ENCODE peak calls at places on chromosomes 1 and 21, in seven cellular contexts. One of them, this sample, is unnamed.

GRCh38 chr1:200042437-200043329 is 15.2 kb downstream of the NR5A2 start:
- DNase-seq in heart left ventricle: no peak
- DNase-seq in SK-N-SH: peak; percentile 44
- DNase-seq in stimulated activated CD4-positive, alpha-beta T cell treated with anti-CD3 and anti-CD28 coated beads, Interleukin-4, amount 100 ng/mL, for 1 hour: no peak
- DNase-seq in posterior cingulate gyrus: no peak
- DNase-seq in esophagus squamous epithelium: no peak
- DNase-seq in activated T-helper 1 cell treated with anti-CD3 and anti-CD28 coated beads, Interleukin-12 subunit alpha, Interleukin-12 subunit beta, Interleukin-2, Interleukin-4 antibody, amounts not matched to agents 30 ng/mL and 10 ng/mL and 1 ng/mL, durations not matched to agents 14 hours and 24 hours and 36 hours: no peak
- DNase-seq in this sample: no peak

GRCh38 chr1:42745851-42746250 is 5.8 kb upstream of the CLDN19 start:
- DNase-seq in posterior cingulate gyrus: no peak
- DNase-seq in SK-N-SH: peak; percentile 2
- DNase-seq in activated T-helper 1 cell treated with anti-CD3 and anti-CD28 coated beads, Interleukin-12 subunit alpha, Interleukin-12 subunit beta, Interleukin-2, Interleukin-4 antibody, amounts not matched to agents 30 ng/mL and 10 ng/mL and 1 ng/mL, durations not matched to agents 14 hours and 24 hours and 36 hours: no peak
- DNase-seq in esophagus squamous epithelium: no peak
- DNase-seq in heart left ventricle: no peak
- DNase-seq in stimulated activated CD4-positive, alpha-beta T cell treated with anti-CD3 and anti-CD28 coated beads, Interleukin-4, amount 100 ng/mL, for 1 hour: no peak
- DNase-seq in this sample: no peak

GRCh38 chr1:97412737-97413136 is 508.1 kb downstream of the DPYD start:
- DNase-seq in heart left ventricle: no peak
- DNase-seq in esophagus squamous epithelium: no peak
- DNase-seq in SK-N-SH: no peak
- DNase-seq in activated T-helper 1 cell treated with anti-CD3 and anti-CD28 coated beads, Interleukin-12 subunit alpha, Interleukin-12 subunit beta, Interleukin-2, Interleukin-4 antibody, amounts not matched to agents 30 ng/mL and 10 ng/mL and 1 ng/mL, durations not matched to agents 14 hours and 24 hours and 36 hours: no peak
- DNase-seq in posterior cingulate gyrus: no peak
- DNase-seq in stimulated activated CD4-positive, alpha-beta T cell treated with anti-CD3 and anti-CD28 coated beads, Interleukin-4, amount 100 ng/mL, for 1 hour: no peak
- DNase-seq in this sample: no peak

GRCh38 chr1:1291023-1291528 is 10.8 kb downstream of the SCNN1D start:
- DNase-seq in SK-N-SH: no peak
- DNase-seq in posterior cingulate gyrus: no peak
- DNase-seq in activated T-helper 1 cell treated with anti-CD3 and anti-CD28 coated beads, Interleukin-12 subunit alpha, Interleukin-12 subunit beta, Interleukin-2, Interleukin-4 antibody, amounts not matched to agents 30 ng/mL and 10 ng/mL and 1 ng/mL, durations not matched to agents 14 hours and 24 hours and 36 hours: no peak
- DNase-seq in stimulated activated CD4-positive, alpha-beta T cell treated with anti-CD3 and anti-CD28 coated beads, Interleukin-4, amount 100 ng/mL, for 1 hour: no peak
- DNase-seq in esophagus squamous epithelium: no peak
- DNase-seq in heart left ventricle: no peak
- DNase-seq in this sample: no peak

GRCh38 chr1:54798769-54799641 is 2.1 kb downstream of the TTC22 start:
- DNase-seq in activated T-helper 1 cell treated with anti-CD3 and anti-CD28 coated beads, Interleukin-12 subunit alpha, Interleukin-12 subunit beta, Interleukin-2, Interleukin-4 antibody, amounts not matched to agents 30 ng/mL and 10 ng/mL and 1 ng/mL, durations not matched to agents 14 hours and 24 hours and 36 hours: peak; percentile 33
- DNase-seq in stimulated activated CD4-positive, alpha-beta T cell treated with anti-CD3 and anti-CD28 coated beads, Interleukin-4, amount 100 ng/mL, for 1 hour: peak; percentile 26
- DNase-seq in posterior cingulate gyrus: no peak
- DNase-seq in SK-N-SH: no peak
- DNase-seq in heart left ventricle: no peak
- DNase-seq in esophagus squamous epithelium: no peak
- DNase-seq in this sample: no peak

GRCh38 chr1:7207875-7208646 is 422.8 kb downstream of the CAMTA1 start:
- DNase-seq in stimulated activated CD4-positive, alpha-beta T cell treated with anti-CD3 and anti-CD28 coated beads, Interleukin-4, amount 100 ng/mL, for 1 hour: no peak
- DNase-seq in esophagus squamous epithelium: no peak
- DNase-seq in SK-N-SH: peak; percentile 73
- DNase-seq in activated T-helper 1 cell treated with anti-CD3 and anti-CD28 coated beads, Interleukin-12 subunit alpha, Interleukin-12 subunit beta, Interleukin-2, Interleukin-4 antibody, amounts not matched to agents 30 ng/mL and 10 ng/mL and 1 ng/mL, durations not matched to agents 14 hours and 24 hours and 36 hours: peak; percentile 24
- DNase-seq in heart left ventricle: peak; percentile 63
- DNase-seq in posterior cingulate gyrus: peak; percentile 37
- DNase-seq in this sample: no peak

GRCh38 chr1:86154581-86155060 is 2.0 kb downstream of the COL24A1 start:
- DNase-seq in SK-N-SH: peak; percentile 50
- DNase-seq in heart left ventricle: peak; percentile 36
- DNase-seq in stimulated activated CD4-positive, alpha-beta T cell treated with anti-CD3 and anti-CD28 coated beads, Interleukin-4, amount 100 ng/mL, for 1 hour: no peak
- DNase-seq in activated T-helper 1 cell treated with anti-CD3 and anti-CD28 coated beads, Interleukin-12 subunit alpha, Interleukin-12 subunit beta, Interleukin-2, Interleukin-4 antibody, amounts not matched to agents 30 ng/mL and 10 ng/mL and 1 ng/mL, durations not matched to agents 14 hours and 24 hours and 36 hours: no peak
- DNase-seq in posterior cingulate gyrus: no peak
- DNase-seq in esophagus squamous epithelium: no peak
- DNase-seq in this sample: no peak

GRCh38 chr1:117566556-117566955 is 39.3 kb upstream of the TENT5C start:
- DNase-seq in activated T-helper 1 cell treated with anti-CD3 and anti-CD28 coated beads, Interleukin-12 subunit alpha, Interleukin-12 subunit beta, Interleukin-2, Interleukin-4 antibody, amounts not matched to agents 30 ng/mL and 10 ng/mL and 1 ng/mL, durations not matched to agents 14 hours and 24 hours and 36 hours: no peak
- DNase-seq in SK-N-SH: no peak
- DNase-seq in stimulated activated CD4-positive, alpha-beta T cell treated with anti-CD3 and anti-CD28 coated beads, Interleukin-4, amount 100 ng/mL, for 1 hour: no peak
- DNase-seq in esophagus squamous epithelium: no peak
- DNase-seq in heart left ventricle: no peak
- DNase-seq in posterior cingulate gyrus: no peak
- DNase-seq in this sample: no peak

GRCh38 chr1:109438798-109439297 is 12.6 kb upstream of the PSMA5 start:
- DNase-seq in activated T-helper 1 cell treated with anti-CD3 and anti-CD28 coated beads, Interleukin-12 subunit alpha, Interleukin-12 subunit beta, Interleukin-2, Interleukin-4 antibody, amounts not matched to agents 30 ng/mL and 10 ng/mL and 1 ng/mL, durations not matched to agents 14 hours and 24 hours and 36 hours: no peak
- DNase-seq in SK-N-SH: no peak
- DNase-seq in esophagus squamous epithelium: no peak
- DNase-seq in stimulated activated CD4-positive, alpha-beta T cell treated with anti-CD3 and anti-CD28 coated beads, Interleukin-4, amount 100 ng/mL, for 1 hour: no peak
- DNase-seq in heart left ventricle: peak; percentile 30
- DNase-seq in posterior cingulate gyrus: no peak
- DNase-seq in this sample: no peak

GRCh38 chr1:25487628-25488027 is 55.8 kb upstream of the LDLRAP1 start:
- DNase-seq in activated T-helper 1 cell treated with anti-CD3 and anti-CD28 coated beads, Interleukin-12 subunit alpha, Interleukin-12 subunit beta, Interleukin-2, Interleukin-4 antibody, amounts not matched to agents 30 ng/mL and 10 ng/mL and 1 ng/mL, durations not matched to agents 14 hours and 24 hours and 36 hours: no peak
- DNase-seq in posterior cingulate gyrus: no peak
- DNase-seq in heart left ventricle: no peak
- DNase-seq in stimulated activated CD4-positive, alpha-beta T cell treated with anti-CD3 and anti-CD28 coated beads, Interleukin-4, amount 100 ng/mL, for 1 hour: peak; percentile 26
- DNase-seq in SK-N-SH: peak; percentile 37
- DNase-seq in esophagus squamous epithelium: no peak
- DNase-seq in this sample: no peak

GRCh38 chr1:41682149-41682548 is 197.7 kb upstream of the EDN2 start:
- DNase-seq in activated T-helper 1 cell treated with anti-CD3 and anti-CD28 coated beads, Interleukin-12 subunit alpha, Interleukin-12 subunit beta, Interleukin-2, Interleukin-4 antibody, amounts not matched to agents 30 ng/mL and 10 ng/mL and 1 ng/mL, durations not matched to agents 14 hours and 24 hours and 36 hours: no peak
- DNase-seq in stimulated activated CD4-positive, alpha-beta T cell treated with anti-CD3 and anti-CD28 coated beads, Interleukin-4, amount 100 ng/mL, for 1 hour: no peak
- DNase-seq in posterior cingulate gyrus: no peak
- DNase-seq in esophagus squamous epithelium: no peak
- DNase-seq in SK-N-SH: no peak
- DNase-seq in heart left ventricle: no peak
- DNase-seq in this sample: no peak

GRCh38 chr1:166858726-166859419 is 17.2 kb downstream of the TADA1 start:
- DNase-seq in activated T-helper 1 cell treated with anti-CD3 and anti-CD28 coated beads, Interleukin-12 subunit alpha, Interleukin-12 subunit beta, Interleukin-2, Interleukin-4 antibody, amounts not matched to agents 30 ng/mL and 10 ng/mL and 1 ng/mL, durations not matched to agents 14 hours and 24 hours and 36 hours: no peak
- DNase-seq in heart left ventricle: no peak
- DNase-seq in posterior cingulate gyrus: peak; percentile 77
- DNase-seq in stimulated activated CD4-positive, alpha-beta T cell treated with anti-CD3 and anti-CD28 coated beads, Interleukin-4, amount 100 ng/mL, for 1 hour: no peak
- DNase-seq in esophagus squamous epithelium: no peak
- DNase-seq in SK-N-SH: no peak
- DNase-seq in this sample: peak; percentile 32

GRCh38 chr1:3816331-3817137 is 20.2 kb upstream of the LRRC47 start:
- DNase-seq in activated T-helper 1 cell treated with anti-CD3 and anti-CD28 coated beads, Interleukin-12 subunit alpha, Interleukin-12 subunit beta, Interleukin-2, Interleukin-4 antibody, amounts not matched to agents 30 ng/mL and 10 ng/mL and 1 ng/mL, durations not matched to agents 14 hours and 24 hours and 36 hours: no peak
- DNase-seq in SK-N-SH: no peak
- DNase-seq in posterior cingulate gyrus: no peak
- DNase-seq in heart left ventricle: no peak
- DNase-seq in stimulated activated CD4-positive, alpha-beta T cell treated with anti-CD3 and anti-CD28 coated beads, Interleukin-4, amount 100 ng/mL, for 1 hour: no peak
- DNase-seq in esophagus squamous epithelium: no peak
- DNase-seq in this sample: no peak

GRCh38 chr21:43877936-43878575 is 13.0 kb downstream of the AGPAT3 start:
- DNase-seq in posterior cingulate gyrus: no peak
- DNase-seq in esophagus squamous epithelium: no peak
- DNase-seq in SK-N-SH: no peak
- DNase-seq in activated T-helper 1 cell treated with anti-CD3 and anti-CD28 coated beads, Interleukin-12 subunit alpha, Interleukin-12 subunit beta, Interleukin-2, Interleukin-4 antibody, amounts not matched to agents 30 ng/mL and 10 ng/mL and 1 ng/mL, durations not matched to agents 14 hours and 24 hours and 36 hours: no peak
- DNase-seq in heart left ventricle: peak; percentile 7
- DNase-seq in stimulated activated CD4-positive, alpha-beta T cell treated with anti-CD3 and anti-CD28 coated beads, Interleukin-4, amount 100 ng/mL, for 1 hour: no peak
- DNase-seq in this sample: no peak

GRCh38 chr1:10751561-10752085 is 44.8 kb downstream of the CASZ1 start:
- DNase-seq in activated T-helper 1 cell treated with anti-CD3 and anti-CD28 coated beads, Interleukin-12 subunit alpha, Interleukin-12 subunit beta, Interleukin-2, Interleukin-4 antibody, amounts not matched to agents 30 ng/mL and 10 ng/mL and 1 ng/mL, durations not matched to agents 14 hours and 24 hours and 36 hours: no peak
- DNase-seq in posterior cingulate gyrus: no peak
- DNase-seq in esophagus squamous epithelium: no peak
- DNase-seq in SK-N-SH: no peak
- DNase-seq in heart left ventricle: no peak
- DNase-seq in stimulated activated CD4-positive, alpha-beta T cell treated with anti-CD3 and anti-CD28 coated beads, Interleukin-4, amount 100 ng/mL, for 1 hour: no peak
- DNase-seq in this sample: no peak

GRCh38 chr1:45003741-45004140 is 7.4 kb downstream of the HECTD3 start:
- DNase-seq in posterior cingulate gyrus: no peak
- DNase-seq in heart left ventricle: no peak
- DNase-seq in esophagus squamous epithelium: no peak
- DNase-seq in activated T-helper 1 cell treated with anti-CD3 and anti-CD28 coated beads, Interleukin-12 subunit alpha, Interleukin-12 subunit beta, Interleukin-2, Interleukin-4 antibody, amounts not matched to agents 30 ng/mL and 10 ng/mL and 1 ng/mL, durations not matched to agents 14 hours and 24 hours and 36 hours: no peak
- DNase-seq in SK-N-SH: no peak
- DNase-seq in stimulated activated CD4-positive, alpha-beta T cell treated with anti-CD3 and anti-CD28 coated beads, Interleukin-4, amount 100 ng/mL, for 1 hour: no peak
- DNase-seq in this sample: no peak

GRCh38 chr1:184075040-184076029 is 23.8 kb downstream of the TSEN15 start:
- DNase-seq in heart left ventricle: no peak
- DNase-seq in activated T-helper 1 cell treated with anti-CD3 and anti-CD28 coated beads, Interleukin-12 subunit alpha, Interleukin-12 subunit beta, Interleukin-2, Interleukin-4 antibody, amounts not matched to agents 30 ng/mL and 10 ng/mL and 1 ng/mL, durations not matched to agents 14 hours and 24 hours and 36 hours: no peak
- DNase-seq in posterior cingulate gyrus: peak; percentile 26
- DNase-seq in SK-N-SH: peak; percentile 37
- DNase-seq in stimulated activated CD4-positive, alpha-beta T cell treated with anti-CD3 and anti-CD28 coated beads, Interleukin-4, amount 100 ng/mL, for 1 hour: no peak
- DNase-seq in esophagus squamous epithelium: no peak
- DNase-seq in this sample: peak; percentile 27

GRCh38 chr1:178542554-178543290 is 29.8 kb downstream of the TEX35 start:
- DNase-seq in activated T-helper 1 cell treated with anti-CD3 and anti-CD28 coated beads, Interleukin-12 subunit alpha, Interleukin-12 subunit beta, Interleukin-2, Interleukin-4 antibody, amounts not matched to agents 30 ng/mL and 10 ng/mL and 1 ng/mL, durations not matched to agents 14 hours and 24 hours and 36 hours: peak; percentile 81
- DNase-seq in heart left ventricle: peak; percentile 88
- DNase-seq in posterior cingulate gyrus: peak; percentile 90
- DNase-seq in stimulated activated CD4-positive, alpha-beta T cell treated with anti-CD3 and anti-CD28 coated beads, Interleukin-4, amount 100 ng/mL, for 1 hour: peak; percentile 86
- DNase-seq in SK-N-SH: peak; percentile 94
- DNase-seq in esophagus squamous epithelium: peak; percentile 39
- DNase-seq in this sample: peak; percentile 89

GRCh38 chr1:145926706-145927072 is 595 bp downstream of the RBM8A start:
- DNase-seq in posterior cingulate gyrus: no peak
- DNase-seq in SK-N-SH: no peak
- DNase-seq in heart left ventricle: no peak
- DNase-seq in esophagus squamous epithelium: no peak
- DNase-seq in stimulated activated CD4-positive, alpha-beta T cell treated with anti-CD3 and anti-CD28 coated beads, Interleukin-4, amount 100 ng/mL, for 1 hour: peak; percentile 53
- DNase-seq in activated T-helper 1 cell treated with anti-CD3 and anti-CD28 coated beads, Interleukin-12 subunit alpha, Interleukin-12 subunit beta, Interleukin-2, Interleukin-4 antibody, amounts not matched to agents 30 ng/mL and 10 ng/mL and 1 ng/mL, durations not matched to agents 14 hours and 24 hours and 36 hours: peak; percentile 24
- DNase-seq in this sample: no peak

GRCh38 chr21:45836268-45836655 is 145.3 kb upstream of the COL6A1 start:
- DNase-seq in SK-N-SH: peak; percentile 63
- DNase-seq in heart left ventricle: no peak
- DNase-seq in esophagus squamous epithelium: no peak
- DNase-seq in stimulated activated CD4-positive, alpha-beta T cell treated with anti-CD3 and anti-CD28 coated beads, Interleukin-4, amount 100 ng/mL, for 1 hour: no peak
- DNase-seq in posterior cingulate gyrus: no peak
- DNase-seq in activated T-helper 1 cell treated with anti-CD3 and anti-CD28 coated beads, Interleukin-12 subunit alpha, Interleukin-12 subunit beta, Interleukin-2, Interleukin-4 antibody, amounts not matched to agents 30 ng/mL and 10 ng/mL and 1 ng/mL, durations not matched to agents 14 hours and 24 hours and 36 hours: no peak
- DNase-seq in this sample: no peak

GRCh38 chr1:79683420-79683819 is 676.9 kb upstream of the ADGRL4 start:
- DNase-seq in esophagus squamous epithelium: no peak
- DNase-seq in activated T-helper 1 cell treated with anti-CD3 and anti-CD28 coated beads, Interleukin-12 subunit alpha, Interleukin-12 subunit beta, Interleukin-2, Interleukin-4 antibody, amounts not matched to agents 30 ng/mL and 10 ng/mL and 1 ng/mL, durations not matched to agents 14 hours and 24 hours and 36 hours: no peak
- DNase-seq in posterior cingulate gyrus: no peak
- DNase-seq in SK-N-SH: no peak
- DNase-seq in stimulated activated CD4-positive, alpha-beta T cell treated with anti-CD3 and anti-CD28 coated beads, Interleukin-4, amount 100 ng/mL, for 1 hour: no peak
- DNase-seq in heart left ventricle: no peak
- DNase-seq in this sample: no peak

GRCh38 chr1:234502785-234503184 is 23.8 kb upstream of the TARBP1 start:
- DNase-seq in esophagus squamous epithelium: no peak
- DNase-seq in activated T-helper 1 cell treated with anti-CD3 and anti-CD28 coated beads, Interleukin-12 subunit alpha, Interleukin-12 subunit beta, Interleukin-2, Interleukin-4 antibody, amounts not matched to agents 30 ng/mL and 10 ng/mL and 1 ng/mL, durations not matched to agents 14 hours and 24 hours and 36 hours: no peak
- DNase-seq in stimulated activated CD4-positive, alpha-beta T cell treated with anti-CD3 and anti-CD28 coated beads, Interleukin-4, amount 100 ng/mL, for 1 hour: no peak
- DNase-seq in SK-N-SH: no peak
- DNase-seq in heart left ventricle: no peak
- DNase-seq in posterior cingulate gyrus: no peak
- DNase-seq in this sample: no peak

GRCh38 chr1:19121192-19121591 is 88.9 kb downstream of the UBR4 start:
- DNase-seq in heart left ventricle: no peak
- DNase-seq in stimulated activated CD4-positive, alpha-beta T cell treated with anti-CD3 and anti-CD28 coated beads, Interleukin-4, amount 100 ng/mL, for 1 hour: no peak
- DNase-seq in SK-N-SH: no peak
- DNase-seq in esophagus squamous epithelium: no peak
- DNase-seq in activated T-helper 1 cell treated with anti-CD3 and anti-CD28 coated beads, Interleukin-12 subunit alpha, Interleukin-12 subunit beta, Interleukin-2, Interleukin-4 antibody, amounts not matched to agents 30 ng/mL and 10 ng/mL and 1 ng/mL, durations not matched to agents 14 hours and 24 hours and 36 hours: no peak
- DNase-seq in posterior cingulate gyrus: no peak
- DNase-seq in this sample: no peak

GRCh38 chr1:154129392-154129970 is 25.4 kb downstream of the NUP210L start:
- DNase-seq in posterior cingulate gyrus: no peak
- DNase-seq in SK-N-SH: no peak
- DNase-seq in activated T-helper 1 cell treated with anti-CD3 and anti-CD28 coated beads, Interleukin-12 subunit alpha, Interleukin-12 subunit beta, Interleukin-2, Interleukin-4 antibody, amounts not matched to agents 30 ng/mL and 10 ng/mL and 1 ng/mL, durations not matched to agents 14 hours and 24 hours and 36 hours: no peak
- DNase-seq in stimulated activated CD4-positive, alpha-beta T cell treated with anti-CD3 and anti-CD28 coated beads, Interleukin-4, amount 100 ng/mL, for 1 hour: no peak
- DNase-seq in esophagus squamous epithelium: no peak
- DNase-seq in heart left ventricle: no peak
- DNase-seq in this sample: no peak

GRCh38 chr21:31490471-31490870 is 146.4 kb upstream of the TIAM1 start:
- DNase-seq in activated T-helper 1 cell treated with anti-CD3 and anti-CD28 coated beads, Interleukin-12 subunit alpha, Interleukin-12 subunit beta, Interleukin-2, Interleukin-4 antibody, amounts not matched to agents 30 ng/mL and 10 ng/mL and 1 ng/mL, durations not matched to agents 14 hours and 24 hours and 36 hours: no peak
- DNase-seq in stimulated activated CD4-positive, alpha-beta T cell treated with anti-CD3 and anti-CD28 coated beads, Interleukin-4, amount 100 ng/mL, for 1 hour: no peak
- DNase-seq in esophagus squamous epithelium: no peak
- DNase-seq in posterior cingulate gyrus: no peak
- DNase-seq in SK-N-SH: no peak
- DNase-seq in heart left ventricle: no peak
- DNase-seq in this sample: no peak

GRCh38 chr1:192698731-192699130 is 62.8 kb downstream of the RGS13 start:
- DNase-seq in esophagus squamous epithelium: no peak
- DNase-seq in SK-N-SH: no peak
- DNase-seq in heart left ventricle: no peak
- DNase-seq in activated T-helper 1 cell treated with anti-CD3 and anti-CD28 coated beads, Interleukin-12 subunit alpha, Interleukin-12 subunit beta, Interleukin-2, Interleukin-4 antibody, amounts not matched to agents 30 ng/mL and 10 ng/mL and 1 ng/mL, durations not matched to agents 14 hours and 24 hours and 36 hours: no peak
- DNase-seq in stimulated activated CD4-positive, alpha-beta T cell treated with anti-CD3 and anti-CD28 coated beads, Interleukin-4, amount 100 ng/mL, for 1 hour: no peak
- DNase-seq in posterior cingulate gyrus: no peak
- DNase-seq in this sample: no peak

GRCh38 chr21:17527240-17527639 is 14.4 kb downstream of the CXADR start:
- DNase-seq in SK-N-SH: peak; percentile 24
- DNase-seq in esophagus squamous epithelium: no peak
- DNase-seq in stimulated activated CD4-positive, alpha-beta T cell treated with anti-CD3 and anti-CD28 coated beads, Interleukin-4, amount 100 ng/mL, for 1 hour: no peak
- DNase-seq in heart left ventricle: no peak
- DNase-seq in posterior cingulate gyrus: no peak
- DNase-seq in activated T-helper 1 cell treated with anti-CD3 and anti-CD28 coated beads, Interleukin-12 subunit alpha, Interleukin-12 subunit beta, Interleukin-2, Interleukin-4 antibody, amounts not matched to agents 30 ng/mL and 10 ng/mL and 1 ng/mL, durations not matched to agents 14 hours and 24 hours and 36 hours: no peak
- DNase-seq in this sample: no peak

GRCh38 chr1:164184273-164184672 is 374.7 kb upstream of the PBX1 start:
- DNase-seq in SK-N-SH: no peak
- DNase-seq in heart left ventricle: no peak
- DNase-seq in posterior cingulate gyrus: no peak
- DNase-seq in esophagus squamous epithelium: no peak
- DNase-seq in stimulated activated CD4-positive, alpha-beta T cell treated with anti-CD3 and anti-CD28 coated beads, Interleukin-4, amount 100 ng/mL, for 1 hour: no peak
- DNase-seq in activated T-helper 1 cell treated with anti-CD3 and anti-CD28 coated beads, Interleukin-12 subunit alpha, Interleukin-12 subunit beta, Interleukin-2, Interleukin-4 antibody, amounts not matched to agents 30 ng/mL and 10 ng/mL and 1 ng/mL, durations not matched to agents 14 hours and 24 hours and 36 hours: no peak
- DNase-seq in this sample: no peak

GRCh38 chr1:99727575-99728190 is 38.8 kb downstream of the FRRS1 start:
- DNase-seq in posterior cingulate gyrus: no peak
- DNase-seq in esophagus squamous epithelium: no peak
- DNase-seq in heart left ventricle: no peak
- DNase-seq in SK-N-SH: no peak
- DNase-seq in activated T-helper 1 cell treated with anti-CD3 and anti-CD28 coated beads, Interleukin-12 subunit alpha, Interleukin-12 subunit beta, Interleukin-2, Interleukin-4 antibody, amounts not matched to agents 30 ng/mL and 10 ng/mL and 1 ng/mL, durations not matched to agents 14 hours and 24 hours and 36 hours: no peak
- DNase-seq in stimulated activated CD4-positive, alpha-beta T cell treated with anti-CD3 and anti-CD28 coated beads, Interleukin-4, amount 100 ng/mL, for 1 hour: no peak
- DNase-seq in this sample: no peak

GRCh38 chr21:33642896-33643657 is 776 bp downstream of the ITSN1 start:
- DNase-seq in posterior cingulate gyrus: no peak
- DNase-seq in stimulated activated CD4-positive, alpha-beta T cell treated with anti-CD3 and anti-CD28 coated beads, Interleukin-4, amount 100 ng/mL, for 1 hour: peak; percentile 18
- DNase-seq in esophagus squamous epithelium: no peak
- DNase-seq in SK-N-SH: peak; percentile 74
- DNase-seq in heart left ventricle: peak; percentile 55
- DNase-seq in activated T-helper 1 cell treated with anti-CD3 and anti-CD28 coated beads, Interleukin-12 subunit alpha, Interleukin-12 subunit beta, Interleukin-2, Interleukin-4 antibody, amounts not matched to agents 30 ng/mL and 10 ng/mL and 1 ng/mL, durations not matched to agents 14 hours and 24 hours and 36 hours: peak; percentile 3
- DNase-seq in this sample: peak; percentile 28

GRCh38 chr1:64072089-64072835 is 131.2 kb upstream of the UBE2U start:
- DNase-seq in stimulated activated CD4-positive, alpha-beta T cell treated with anti-CD3 and anti-CD28 coated beads, Interleukin-4, amount 100 ng/mL, for 1 hour: no peak
- DNase-seq in activated T-helper 1 cell treated with anti-CD3 and anti-CD28 coated beads, Interleukin-12 subunit alpha, Interleukin-12 subunit beta, Interleukin-2, Interleukin-4 antibody, amounts not matched to agents 30 ng/mL and 10 ng/mL and 1 ng/mL, durations not matched to agents 14 hours and 24 hours and 36 hours: no peak
- DNase-seq in posterior cingulate gyrus: no peak
- DNase-seq in SK-N-SH: no peak
- DNase-seq in heart left ventricle: no peak
- DNase-seq in esophagus squamous epithelium: no peak
- DNase-seq in this sample: no peak

GRCh38 chr1:152112101-152112884 is 3.0 kb downstream of the TCHH start:
- DNase-seq in activated T-helper 1 cell treated with anti-CD3 and anti-CD28 coated beads, Interleukin-12 subunit alpha, Interleukin-12 subunit beta, Interleukin-2, Interleukin-4 antibody, amounts not matched to agents 30 ng/mL and 10 ng/mL and 1 ng/mL, durations not matched to agents 14 hours and 24 hours and 36 hours: no peak
- DNase-seq in heart left ventricle: no peak
- DNase-seq in posterior cingulate gyrus: no peak
- DNase-seq in SK-N-SH: no peak
- DNase-seq in stimulated activated CD4-positive, alpha-beta T cell treated with anti-CD3 and anti-CD28 coated beads, Interleukin-4, amount 100 ng/mL, for 1 hour: peak; percentile 7
- DNase-seq in esophagus squamous epithelium: no peak
- DNase-seq in this sample: no peak

GRCh38 chr1:67853704-67854103 is 20.4 kb upstream of the GNG12 start:
- DNase-seq in heart left ventricle: peak; percentile 59
- DNase-seq in activated T-helper 1 cell treated with anti-CD3 and anti-CD28 coated beads, Interleukin-12 subunit alpha, Interleukin-12 subunit beta, Interleukin-2, Interleukin-4 antibody, amounts not matched to agents 30 ng/mL and 10 ng/mL and 1 ng/mL, durations not matched to agents 14 hours and 24 hours and 36 hours: no peak
- DNase-seq in posterior cingulate gyrus: peak; percentile 55
- DNase-seq in esophagus squamous epithelium: no peak
- DNase-seq in stimulated activated CD4-positive, alpha-beta T cell treated with anti-CD3 and anti-CD28 coated beads, Interleukin-4, amount 100 ng/mL, for 1 hour: no peak
- DNase-seq in SK-N-SH: peak; percentile 77
- DNase-seq in this sample: no peak

GRCh38 chr21:43645414-43645891 is 13.8 kb downstream of the HSF2BP start:
- DNase-seq in posterior cingulate gyrus: no peak
- DNase-seq in heart left ventricle: peak; percentile 39
- DNase-seq in esophagus squamous epithelium: no peak
- DNase-seq in stimulated activated CD4-positive, alpha-beta T cell treated with anti-CD3 and anti-CD28 coated beads, Interleukin-4, amount 100 ng/mL, for 1 hour: no peak
- DNase-seq in activated T-helper 1 cell treated with anti-CD3 and anti-CD28 coated beads, Interleukin-12 subunit alpha, Interleukin-12 subunit beta, Interleukin-2, Interleukin-4 antibody, amounts not matched to agents 30 ng/mL and 10 ng/mL and 1 ng/mL, durations not matched to agents 14 hours and 24 hours and 36 hours: no peak
- DNase-seq in SK-N-SH: no peak
- DNase-seq in this sample: no peak

GRCh38 chr1:90835172-90835660 is 118.1 kb upstream of the BARHL2 start:
- DNase-seq in stimulated activated CD4-positive, alpha-beta T cell treated with anti-CD3 and anti-CD28 coated beads, Interleukin-4, amount 100 ng/mL, for 1 hour: no peak
- DNase-seq in posterior cingulate gyrus: no peak
- DNase-seq in esophagus squamous epithelium: no peak
- DNase-seq in SK-N-SH: no peak
- DNase-seq in heart left ventricle: no peak
- DNase-seq in activated T-helper 1 cell treated with anti-CD3 and anti-CD28 coated beads, Interleukin-12 subunit alpha, Interleukin-12 subunit beta, Interleukin-2, Interleukin-4 antibody, amounts not matched to agents 30 ng/mL and 10 ng/mL and 1 ng/mL, durations not matched to agents 14 hours and 24 hours and 36 hours: no peak
- DNase-seq in this sample: no peak

GRCh38 chr1:101995984-101996731 is 568 bp downstream of the OLFM3 start:
- DNase-seq in stimulated activated CD4-positive, alpha-beta T cell treated with anti-CD3 and anti-CD28 coated beads, Interleukin-4, amount 100 ng/mL, for 1 hour: no peak
- DNase-seq in activated T-helper 1 cell treated with anti-CD3 and anti-CD28 coated beads, Interleukin-12 subunit alpha, Interleukin-12 subunit beta, Interleukin-2, Interleukin-4 antibody, amounts not matched to agents 30 ng/mL and 10 ng/mL and 1 ng/mL, durations not matched to agents 14 hours and 24 hours and 36 hours: no peak
- DNase-seq in SK-N-SH: peak; percentile 43
- DNase-seq in heart left ventricle: no peak
- DNase-seq in esophagus squamous epithelium: no peak
- DNase-seq in posterior cingulate gyrus: no peak
- DNase-seq in this sample: no peak

GRCh38 chr1:28510350-28511223 is 4.7 kb downstream of the RCC1 start:
- DNase-seq in heart left ventricle: no peak
- DNase-seq in esophagus squamous epithelium: no peak
- DNase-seq in SK-N-SH: no peak
- DNase-seq in posterior cingulate gyrus: no peak
- DNase-seq in activated T-helper 1 cell treated with anti-CD3 and anti-CD28 coated beads, Interleukin-12 subunit alpha, Interleukin-12 subunit beta, Interleukin-2, Interleukin-4 antibody, amounts not matched to agents 30 ng/mL and 10 ng/mL and 1 ng/mL, durations not matched to agents 14 hours and 24 hours and 36 hours: no peak
- DNase-seq in stimulated activated CD4-positive, alpha-beta T cell treated with anti-CD3 and anti-CD28 coated beads, Interleukin-4, amount 100 ng/mL, for 1 hour: peak; percentile 44
- DNase-seq in this sample: no peak

GRCh38 chr1:225897595-225898514 is 8.9 kb upstream of the LEFTY1 start:
- DNase-seq in SK-N-SH: no peak
- DNase-seq in heart left ventricle: no peak
- DNase-seq in stimulated activated CD4-positive, alpha-beta T cell treated with anti-CD3 and anti-CD28 coated beads, Interleukin-4, amount 100 ng/mL, for 1 hour: no peak
- DNase-seq in posterior cingulate gyrus: no peak
- DNase-seq in esophagus squamous epithelium: no peak
- DNase-seq in activated T-helper 1 cell treated with anti-CD3 and anti-CD28 coated beads, Interleukin-12 subunit alpha, Interleukin-12 subunit beta, Interleukin-2, Interleukin-4 antibody, amounts not matched to agents 30 ng/mL and 10 ng/mL and 1 ng/mL, durations not matched to agents 14 hours and 24 hours and 36 hours: no peak
- DNase-seq in this sample: no peak

This sample was measured in frontal cortex.